ENCODE peak calls at places on chromosomes 7 and 10, in eight cellular contexts. B is stomach, O is NB4, I is cardiac muscle cell, Z is gastrocnemius medialis, J is right cardiac atrium, Q is A549, G is HL-60. R is an unnamed sample.

GRCh38 chr7:102072636-102073209 is 213.9 kb upstream of the SH2B2 start:
- DNase-seq in B (no peak), O (no peak), I (no peak), Z (no peak), J (no peak), Q (no peak), G (no peak), R (peak)

GRCh38 chr10:7264313-7264741 is 146.5 kb downstream of the SFMBT2 start:
- DNase-seq in B (peak), O (no peak), I (peak), Z (no peak), J (peak), Q (peak), G (no peak), R (peak)

GRCh38 chr10:25061711-25062455 is 45.5 kb downstream of the THNSL1 start:
- DNase-seq in B (no peak), O (no peak), I (no peak), Z (no peak), J (no peak), Q (peak), G (no peak), R (peak)

GRCh38 chr7:1098243-1099153 is 10.6 kb downstream of the GPER1 start:
- DNase-seq in B (no peak), O (no peak), I (no peak), Z (no peak), J (no peak), Q (no peak), G (no peak), R (no peak)

GRCh38 chr7:112497481-112497880 is 16.7 kb downstream of the LSMEM1 start:
- DNase-seq in B (no peak), O (no peak), I (peak), Z (no peak), J (no peak), Q (no peak), G (no peak), R (no peak)

GRCh38 chr7:31145339-31145738 is 93.2 kb downstream of the ADCYAP1R1 start:
- DNase-seq in B (no peak), O (no peak), I (no peak), Z (no peak), J (no peak), Q (peak), G (no peak), R (no peak)

GRCh38 chr7:50724526-50725520 is 57.9 kb downstream of the GRB10 start:
- DNase-seq in B (no peak), O (no peak), I (peak), Z (no peak), J (no peak), Q (no peak), G (no peak), R (no peak)

GRCh38 chr7:84021292-84021898 is 173.2 kb downstream of the SEMA3A start:
- DNase-seq in B (no peak), O (no peak), I (peak), Z (no peak), J (no peak), Q (no peak), G (no peak), R (peak)

GRCh38 chr7:79317728-79318127 is 135.7 kb downstream of the MAGI2 start:
- DNase-seq in B (no peak), O (peak), I (no peak), Z (no peak), J (no peak), Q (peak), G (no peak), R (peak)

GRCh38 chr7:30225863-30226361 is 58.5 kb upstream of the ZNRF2 start:
- DNase-seq in B (peak), O (peak), I (peak), Z (peak), J (peak), Q (no peak), G (peak), R (peak)

GRCh38 chr7:41698726-41699125 is 4.2 kb downstream of the INHBA start:
- DNase-seq in B (no peak), O (no peak), I (no peak), Z (no peak), J (no peak), Q (no peak), G (no peak), R (peak)
- H3K4me3 ChIP-seq in B (peak), O (no peak), I (peak), Z (peak), J (peak), Q (no peak), G (no peak), R (peak)

DNA sequence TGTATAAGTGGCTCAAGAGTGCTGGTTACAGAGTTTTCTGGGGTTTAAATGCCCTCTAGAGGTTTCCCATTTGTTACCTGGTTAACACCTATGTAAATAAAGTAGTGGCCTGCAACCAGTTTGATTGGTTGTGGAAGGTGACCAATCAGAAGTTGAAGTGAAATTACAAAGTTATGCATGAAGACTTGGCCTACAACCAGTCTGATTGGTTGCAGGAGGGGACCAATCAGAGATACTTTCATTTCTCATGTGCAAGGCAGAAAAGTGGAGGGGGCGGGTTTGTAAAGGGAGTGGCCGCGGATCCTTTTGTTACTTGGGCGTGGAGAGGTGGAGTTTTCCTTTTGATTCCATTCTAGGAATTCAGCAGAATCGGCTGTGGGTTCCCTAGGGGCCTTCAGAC is 80.7 kb downstream of the SEC23IP start:
- DNase-seq in B (no peak), O (peak), I (no peak), Z (no peak), J (no peak), Q (peak), G (no peak), R (peak)
- H3K4me3 ChIP-seq in B (no peak), O (no peak), I (no peak), Z (no peak), J (no peak), Q (no peak), G (no peak), R (no peak)

DNA sequence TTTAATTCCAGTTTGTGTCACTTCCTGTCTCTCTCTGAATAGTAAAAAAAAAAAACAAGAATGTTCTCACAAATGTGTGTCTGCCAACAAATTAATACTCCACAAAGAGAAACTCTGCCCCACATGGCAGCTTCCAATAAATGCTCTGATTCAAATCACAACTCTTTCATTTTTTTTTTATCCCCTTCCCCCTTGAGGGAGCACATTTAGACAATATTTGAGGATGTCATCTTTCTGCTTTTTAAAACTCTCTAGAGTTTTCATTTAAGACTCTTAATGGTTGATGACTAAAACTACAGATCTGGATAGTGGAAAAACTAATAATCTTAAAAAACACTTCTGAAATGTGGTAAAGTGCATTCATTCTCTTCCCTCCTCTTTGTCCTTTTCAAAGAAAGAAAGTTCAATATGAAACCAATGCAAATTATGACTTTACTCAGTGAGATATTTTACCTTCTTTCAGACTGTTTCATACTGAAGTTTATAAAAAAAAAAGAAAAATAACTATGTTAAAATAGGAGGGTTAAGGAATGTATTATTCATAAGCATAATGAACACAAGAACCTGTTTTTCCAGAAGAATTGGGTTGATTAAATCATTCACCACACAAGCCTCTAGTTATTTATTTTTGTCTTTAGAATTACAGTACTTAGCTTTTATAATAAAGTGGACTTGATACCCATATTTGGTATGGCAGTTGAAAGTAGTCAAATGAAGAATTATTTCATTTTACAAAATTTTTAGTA is 42.4 kb downstream of the ARID5B start:
- DNase-seq in B (no peak), O (no peak), I (no peak), Z (no peak), J (no peak), Q (no peak), G (no peak), R (peak)
- H3K4me3 ChIP-seq in B (no peak), O (no peak), I (no peak), Z (no peak), J (no peak), Q (no peak), G (no peak), R (no peak)

DNA sequence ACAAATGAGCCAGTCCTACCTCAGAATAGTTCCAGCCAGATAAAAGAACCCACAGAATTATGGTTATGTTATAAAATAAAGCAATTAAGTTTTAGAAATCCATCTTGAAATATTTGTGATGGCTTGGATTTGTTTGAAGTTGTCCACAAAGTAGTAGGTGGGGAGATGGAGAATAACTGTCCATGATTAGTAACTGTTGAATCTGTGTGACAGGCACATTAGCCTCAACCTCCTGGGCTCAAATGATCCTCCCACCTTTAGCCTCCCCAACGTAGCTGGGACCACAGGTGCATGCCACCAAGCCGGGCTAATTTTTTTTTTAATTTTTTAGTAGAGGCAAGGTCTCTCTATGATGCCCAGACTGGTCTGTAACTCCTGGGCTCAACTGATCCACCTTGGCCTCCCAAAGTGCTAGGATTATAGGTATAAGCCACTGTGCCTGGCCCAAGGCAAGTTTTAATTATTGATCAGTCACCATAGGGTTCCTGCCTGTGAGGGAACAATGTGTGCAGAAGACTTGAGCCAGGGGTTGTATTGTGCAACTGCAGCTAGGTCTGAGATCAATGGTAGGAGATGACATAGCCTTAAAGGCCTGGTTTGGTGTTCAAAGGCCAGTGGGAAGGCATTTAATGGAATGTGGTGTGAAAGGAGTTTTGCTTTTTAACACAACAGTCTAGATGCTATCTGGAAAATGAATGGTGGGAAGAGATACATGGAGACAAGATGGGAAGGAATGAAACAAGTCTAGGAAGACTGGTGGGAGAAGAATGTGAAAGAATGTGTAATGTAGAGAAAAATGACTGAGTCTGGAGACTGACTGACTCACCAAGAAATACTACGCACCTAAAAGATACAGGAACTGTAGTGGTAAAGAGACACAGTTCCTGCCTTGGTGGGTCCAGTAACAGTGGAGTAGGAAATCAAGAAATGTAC is 9.8 kb downstream of the HNRNPF start:
- DNase-seq in B (no peak), O (peak), I (no peak), Z (no peak), J (no peak), Q (no peak), G (peak), R (peak)
- H3K4me3 ChIP-seq in B (no peak), O (peak), I (no peak), Z (no peak), J (no peak), Q (no peak), G (peak), R (no peak)

DNA sequence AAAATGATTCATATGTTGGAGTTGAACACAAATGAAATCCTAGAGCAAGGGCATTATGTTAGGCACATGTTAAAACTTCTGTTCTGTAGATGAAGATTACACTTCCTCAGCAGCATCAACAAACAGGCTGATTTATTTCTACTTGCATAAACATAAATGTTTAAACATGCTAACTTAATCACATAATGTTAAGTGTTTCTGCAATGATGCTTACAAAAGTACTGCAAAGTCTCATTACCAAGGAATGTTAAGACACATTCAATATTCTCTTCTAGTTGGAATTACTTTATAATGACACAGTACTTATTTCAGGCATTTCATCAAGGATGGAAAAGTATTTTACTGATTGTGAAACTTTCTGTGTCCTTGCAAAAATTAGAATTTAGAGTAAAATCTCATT is 770.9 kb downstream of the ANKRD7 start:
- DNase-seq in B (no peak), O (no peak), I (no peak), Z (no peak), J (no peak), Q (no peak), G (no peak), R (peak)
- H3K4me3 ChIP-seq in B (no peak), O (no peak), I (no peak), Z (no peak), J (no peak), Q (no peak), G (no peak), R (no peak)

GRCh38 chr10:44384601-44385422 is at the start of gene CXCL12:
- DNase-seq in B (peak), O (no peak), I (peak), Z (no peak), J (peak), Q (no peak), G (no peak), R (peak)
- H3K4me3 ChIP-seq in B (peak), O (no peak), I (peak), Z (peak), J (peak), Q (peak), G (no peak), R (peak)

DNA sequence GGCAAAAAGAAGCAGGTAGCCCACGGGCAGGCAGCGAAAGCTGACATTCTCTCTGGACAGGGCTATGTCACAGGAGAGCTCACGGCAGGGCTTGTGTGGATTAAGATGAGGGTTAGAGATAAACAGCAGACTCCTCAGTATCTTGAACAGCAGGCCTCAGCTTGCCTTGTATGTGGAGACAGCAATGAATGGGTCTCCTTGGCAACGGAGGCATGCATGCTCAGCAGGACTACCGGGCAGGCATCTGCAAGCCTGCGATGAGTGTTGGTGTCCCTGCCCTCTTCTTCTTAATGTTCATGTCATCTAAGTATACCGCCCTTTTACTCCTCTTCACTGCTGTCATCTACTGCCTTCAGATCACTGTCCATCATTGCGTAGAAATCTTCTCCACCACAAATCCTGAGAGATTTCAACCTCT is 81.9 kb upstream of the C1GALT1 start:
- DNase-seq in B (no peak), O (no peak), I (no peak), Z (no peak), J (no peak), Q (no peak), G (no peak), R (no peak)
- H3K4me3 ChIP-seq in B (no peak), O (no peak), I (no peak), Z (no peak), J (no peak), Q (no peak), G (no peak), R (no peak)

GRCh38 chr10:21290499-21291160 is 234.9 kb downstream of the SKIDA1 start:
- DNase-seq in B (no peak), O (no peak), I (no peak), Z (no peak), J (no peak), Q (no peak), G (no peak), R (no peak)

GRCh38 chr10:21292763-21293517 is 232.5 kb downstream of the SKIDA1 start:
- DNase-seq in B (no peak), O (peak), I (peak), Z (peak), J (peak), Q (peak), G (no peak), R (peak)

GRCh38 chr10:21296575-21297355 is 228.7 kb downstream of the SKIDA1 start:
- DNase-seq in B (no peak), O (no peak), I (no peak), Z (no peak), J (no peak), Q (no peak), G (no peak), R (no peak)

GRCh38 chr10:21297525-21298383 is 227.7 kb downstream of the SKIDA1 start:
- DNase-seq in B (no peak), O (peak), I (no peak), Z (no peak), J (no peak), Q (no peak), G (no peak), R (peak)

GRCh38 chr10:21293518-21294356 is 231.7 kb downstream of the SKIDA1 start:
- DNase-seq in B (no peak), O (no peak), I (no peak), Z (no peak), J (no peak), Q (peak), G (no peak), R (no peak)
- H3K4me3 ChIP-seq in B (no peak), O (no peak), I (peak), Z (no peak), J (peak), Q (peak), G (no peak), R (no peak)

DNA sequence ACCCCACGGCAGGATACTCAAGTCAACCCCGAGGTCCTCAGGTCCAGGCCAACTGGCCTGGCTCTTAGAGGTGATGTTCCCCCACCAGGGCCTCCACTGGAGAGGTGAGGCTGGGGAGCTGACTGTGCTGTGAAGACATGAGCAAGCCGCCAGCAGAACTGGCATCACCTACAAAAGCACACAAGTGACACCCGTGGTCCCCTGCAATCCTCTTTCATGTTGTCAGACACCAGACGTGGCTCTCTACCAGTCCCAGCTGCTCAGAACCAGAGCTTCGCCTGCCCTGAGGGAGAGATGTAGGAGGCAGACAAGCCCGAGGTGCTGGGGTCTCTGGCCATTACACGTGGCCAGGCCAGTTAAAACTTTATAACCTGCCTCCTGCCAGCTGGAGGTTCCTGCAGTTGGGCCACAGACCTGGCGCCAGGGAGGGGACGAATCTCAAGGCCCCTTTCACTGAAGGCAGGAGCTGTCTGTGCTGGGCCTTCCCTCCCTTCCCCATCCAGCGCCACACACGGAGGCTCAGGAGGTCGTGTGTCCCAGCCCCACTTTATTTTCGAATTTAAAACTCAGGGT is 2.2 kb downstream of the COMTD1 start:
- DNase-seq in B (no peak), O (peak), I (peak), Z (no peak), J (no peak), Q (no peak), G (peak), R (no peak)
- H3K4me3 ChIP-seq in B (peak), O (peak), I (peak), Z (peak), J (no peak), Q (peak), G (peak), R (no peak)

R was measured in fibroblast of villous mesenchyme.